ENCODE peak calls at places on chromosomes 13 and 19, in ten cellular contexts. W is CD4-positive, alpha-beta memory T cell; E is HFFc6; D is choroid plexus epithelial cell; R is H9; X is H4; B is neuronal stem cell; H is amniotic epithelial cell; T is fibroblast of the aortic adventitia; J is ovary. M is an unnamed sample.

GRCh38 chr13:67383358-67383757 is 153.2 kb upstream of the PCDH9 start:
- DNase-seq in W (no peak), E (no peak), D (peak), R (no peak), X (peak), B (no peak), H (peak), T (peak), J (no peak), M (peak)

GRCh38 chr19:9848761-9849160 is 13.6 kb downstream of the PIN1 start:
- DNase-seq in W (no peak), E (no peak), D (no peak), R (no peak), X (no peak), B (no peak), H (no peak), T (no peak), J (no peak), M (no peak)

GRCh38 chr19:58555920-58556632 is 1.2 kb upstream of the CHMP2A start:
- DNase-seq in W (no peak), E (no peak), D (no peak), R (no peak), X (no peak), B (no peak), H (no peak), T (no peak), J (peak), M (no peak)

GRCh38 chr19:37007587-37008220 is 70.5 kb upstream of the ZNF420 start:
- DNase-seq in W (peak), E (no peak), D (peak), R (no peak), X (peak), B (no peak), H (peak), T (no peak), J (peak), M (no peak)

GRCh38 chr19:18650468-18651001 is 13.7 kb downstream of the KLHL26 start:
- DNase-seq in W (no peak), E (peak), D (peak), R (no peak), X (peak), B (no peak), H (peak), T (peak), J (peak), M (peak)

GRCh38 chr19:36719687-36720556 is 32.5 kb downstream of the ZNF567 start:
- DNase-seq in W (no peak), E (no peak), D (peak), R (no peak), X (no peak), B (no peak), H (peak), T (peak), J (no peak), M (peak)

GRCh38 chr13:75904012-75904411 is 267.9 kb downstream of the LMO7 start:
- DNase-seq in W (no peak), E (no peak), D (no peak), R (no peak), X (no peak), B (no peak), H (no peak), T (no peak), J (no peak), M (no peak)

GRCh38 chr19:31548941-31549340 is 199.7 kb upstream of the TSHZ3 start:
- DNase-seq in W (no peak), E (peak), D (peak), R (peak), X (no peak), B (no peak), H (no peak), T (peak), J (no peak), M (peak)

GRCh38 chr13:98575009-98575866 is 1.7 kb downstream of the STK24 start:
- DNase-seq in W (no peak), E (no peak), D (peak), R (no peak), X (no peak), B (no peak), H (peak), T (no peak), J (no peak), M (no peak)

GRCh38 chr13:25347156-25347555 is 24.6 kb upstream of the ATP8A2 start:
- DNase-seq in W (no peak), E (no peak), D (no peak), R (peak), X (no peak), B (no peak), H (no peak), T (no peak), J (no peak), M (no peak)

GRCh38 chr19:48630289-48631036 is 6.7 kb downstream of the DBP start:
- DNase-seq in W (no peak), E (no peak), D (peak), R (peak), X (no peak), B (no peak), H (peak), T (peak), J (peak), M (peak)

GRCh38 chr13:41019027-41019487 is at the start of gene ELF1:
- DNase-seq in W (peak), E (no peak), D (peak), R (no peak), X (peak), B (no peak), H (peak), T (peak), J (peak), M (peak)

GRCh38 chr13:40271931-40272775 is 394.3 kb downstream of the FOXO1 start:
- DNase-seq in W (no peak), E (peak), D (peak), R (no peak), X (peak), B (no peak), H (peak), T (peak), J (peak), M (peak)

GRCh38 chr19:50464348-50464747 is 12.0 kb upstream of the EMC10 start:
- DNase-seq in W (no peak), E (no peak), D (no peak), R (no peak), X (no peak), B (no peak), H (no peak), T (no peak), J (no peak), M (no peak)

M was measured in myocyte.